ENCODE peak calls at places on chromosomes 7 and 10, in four cellular contexts. One of them, this sample, is unnamed.

GRCh38 chr10:120824864-120825263 is 26.3 kb upstream of the WDR11 start:
- DNase-seq in endothelial cell of umbilical vein: peak; percentile 15
- DNase-seq in tibial artery: no peak
- DNase-seq in gastrocnemius medialis: no peak
- DNase-seq in this sample: no peak

GRCh38 chr10:128268015-128268722 is 141.9 kb upstream of the MKI67 start:
- DNase-seq in endothelial cell of umbilical vein: peak; percentile 25
- DNase-seq in tibial artery: no peak
- DNase-seq in gastrocnemius medialis: no peak
- DNase-seq in this sample: peak; percentile 57

GRCh38 chr7:4136036-4136435 is 546.1 kb upstream of the FOXK1 start:
- DNase-seq in endothelial cell of umbilical vein: no peak
- DNase-seq in tibial artery: peak; percentile 40
- DNase-seq in gastrocnemius medialis: no peak
- DNase-seq in this sample: no peak

GRCh38 chr10:121927361-121927840 is 430 bp downstream of the ATE1 start:
- DNase-seq in endothelial cell of umbilical vein: no peak
- DNase-seq in tibial artery: peak; percentile 73
- DNase-seq in gastrocnemius medialis: peak; percentile 29
- DNase-seq in this sample: peak; percentile 77

GRCh38 chr10:75643944-75644820 is 212.8 kb downstream of the LRMDA start:
- DNase-seq in endothelial cell of umbilical vein: no peak
- DNase-seq in tibial artery: no peak
- DNase-seq in gastrocnemius medialis: no peak
- DNase-seq in this sample: no peak

GRCh38 chr10:62582804-62583208 is 208.6 kb downstream of the ZNF365 start:
- DNase-seq in endothelial cell of umbilical vein: no peak
- DNase-seq in tibial artery: peak; percentile 89
- DNase-seq in gastrocnemius medialis: peak; percentile 38
- DNase-seq in this sample: peak; percentile 86

GRCh38 chr7:27453702-27454405 is 208.8 kb downstream of the HIBADH start:
- DNase-seq in endothelial cell of umbilical vein: peak; percentile 61
- DNase-seq in tibial artery: no peak
- DNase-seq in gastrocnemius medialis: no peak
- DNase-seq in this sample: no peak

GRCh38 chr10:13820591-13821377 is 234.0 kb downstream of the PRPF18 start:
- DNase-seq in endothelial cell of umbilical vein: no peak
- DNase-seq in tibial artery: no peak
- DNase-seq in gastrocnemius medialis: no peak
- DNase-seq in this sample: no peak

GRCh38 chr10:113563306-113564088 is 10.6 kb downstream of the HABP2 start:
- DNase-seq in endothelial cell of umbilical vein: peak; percentile 68
- DNase-seq in tibial artery: peak; percentile 82
- DNase-seq in gastrocnemius medialis: peak; percentile 51
- DNase-seq in this sample: peak; percentile 89

GRCh38 chr10:63713191-63714144 is 192.3 kb downstream of the REEP3 start:
- DNase-seq in endothelial cell of umbilical vein: peak; percentile 88
- DNase-seq in tibial artery: no peak
- DNase-seq in gastrocnemius medialis: peak; percentile 48
- DNase-seq in this sample: peak; percentile 84

GRCh38 chr10:108791794-108792474 is 1131.4 kb downstream of the XPNPEP1 start:
- DNase-seq in endothelial cell of umbilical vein: no peak
- DNase-seq in tibial artery: no peak
- DNase-seq in gastrocnemius medialis: no peak
- DNase-seq in this sample: no peak

GRCh38 chr7:102890292-102890970 is 22.4 kb upstream of the LRRC17 start:
- DNase-seq in endothelial cell of umbilical vein: peak; percentile 81
- DNase-seq in tibial artery: no peak
- DNase-seq in gastrocnemius medialis: no peak
- DNase-seq in this sample: no peak

GRCh38 chr10:70920519-70920918 is 32.2 kb upstream of the PCBD1 start:
- DNase-seq in endothelial cell of umbilical vein: no peak
- DNase-seq in tibial artery: no peak
- DNase-seq in gastrocnemius medialis: no peak
- DNase-seq in this sample: peak; percentile 28

GRCh38 chr7:143255564-143255963 is 7.7 kb upstream of the GSTK1 start:
- DNase-seq in endothelial cell of umbilical vein: no peak
- DNase-seq in tibial artery: no peak
- DNase-seq in gastrocnemius medialis: no peak
- DNase-seq in this sample: no peak

GRCh38 chr10:91043173-91043910 is 122.5 kb upstream of the ANKRD1 start:
- DNase-seq in endothelial cell of umbilical vein: peak; percentile 56
- DNase-seq in tibial artery: no peak
- DNase-seq in gastrocnemius medialis: no peak
- DNase-seq in this sample: no peak

GRCh38 chr10:34907743-34908425 is 92.8 kb upstream of the PARD3 start:
- DNase-seq in endothelial cell of umbilical vein: no peak
- DNase-seq in tibial artery: no peak
- DNase-seq in gastrocnemius medialis: no peak
- DNase-seq in this sample: no peak

GRCh38 chr10:112851582-112851981 is 98.5 kb upstream of the TCF7L2 start:
- DNase-seq in endothelial cell of umbilical vein: no peak
- DNase-seq in tibial artery: no peak
- DNase-seq in gastrocnemius medialis: no peak
- DNase-seq in this sample: no peak

GRCh38 chr10:28296023-28296422 is 6.8 kb downstream of the MPP7 start:
- DNase-seq in endothelial cell of umbilical vein: no peak
- DNase-seq in tibial artery: no peak
- DNase-seq in gastrocnemius medialis: no peak
- DNase-seq in this sample: no peak

GRCh38 chr10:28479366-28479765 is 53.6 kb upstream of the WAC start:
- DNase-seq in endothelial cell of umbilical vein: no peak
- DNase-seq in tibial artery: no peak
- DNase-seq in gastrocnemius medialis: no peak
- DNase-seq in this sample: no peak

GRCh38 chr7:139914861-139915300 is 85.8 kb downstream of the TBXAS1 start:
- DNase-seq in endothelial cell of umbilical vein: peak; percentile 33
- DNase-seq in tibial artery: no peak
- DNase-seq in gastrocnemius medialis: no peak
- DNase-seq in this sample: no peak

GRCh38 chr10:132648871-132649528 is 111.4 kb downstream of the INPP5A start:
- DNase-seq in endothelial cell of umbilical vein: no peak
- DNase-seq in tibial artery: no peak
- DNase-seq in gastrocnemius medialis: no peak
- DNase-seq in this sample: no peak

GRCh38 chr7:90955641-90956207 is 308.5 kb upstream of the FZD1 start:
- DNase-seq in endothelial cell of umbilical vein: no peak
- DNase-seq in tibial artery: no peak
- DNase-seq in gastrocnemius medialis: no peak
- DNase-seq in this sample: no peak

GRCh38 chr7:135204271-135204872 is 7.0 kb downstream of the WDR91 start:
- DNase-seq in endothelial cell of umbilical vein: peak; percentile 22
- DNase-seq in tibial artery: no peak
- DNase-seq in gastrocnemius medialis: no peak
- DNase-seq in this sample: no peak

GRCh38 chr10:18683427-18683826 is 24.2 kb downstream of the ARL5B start:
- DNase-seq in endothelial cell of umbilical vein: no peak
- DNase-seq in tibial artery: no peak
- DNase-seq in gastrocnemius medialis: no peak
- DNase-seq in this sample: no peak

GRCh38 chr7:80699030-80699638 is 60.7 kb downstream of the CD36 start:
- DNase-seq in endothelial cell of umbilical vein: peak; percentile 61
- DNase-seq in tibial artery: no peak
- DNase-seq in gastrocnemius medialis: no peak
- DNase-seq in this sample: no peak

GRCh38 chr7:36971515-36972139 is 247.3 kb upstream of the AOAH start:
- DNase-seq in endothelial cell of umbilical vein: no peak
- DNase-seq in tibial artery: no peak
- DNase-seq in gastrocnemius medialis: no peak
- DNase-seq in this sample: no peak

GRCh38 chr7:18402488-18403183 is 92.9 kb upstream of the HDAC9 start:
- DNase-seq in endothelial cell of umbilical vein: no peak
- DNase-seq in tibial artery: no peak
- DNase-seq in gastrocnemius medialis: no peak
- DNase-seq in this sample: no peak

GRCh38 chr7:69871213-69871885 is 273.1 kb downstream of the AUTS2 start:
- DNase-seq in endothelial cell of umbilical vein: no peak
- DNase-seq in tibial artery: no peak
- DNase-seq in gastrocnemius medialis: no peak
- DNase-seq in this sample: no peak

GRCh38 chr7:18386590-18386989 is 109.0 kb upstream of the HDAC9 start:
- DNase-seq in endothelial cell of umbilical vein: no peak
- DNase-seq in tibial artery: no peak
- DNase-seq in gastrocnemius medialis: no peak
- DNase-seq in this sample: no peak

GRCh38 chr10:45375101-45375500 is 1.1 kb downstream of the ALOX5 start:
- DNase-seq in endothelial cell of umbilical vein: no peak
- DNase-seq in tibial artery: no peak
- DNase-seq in gastrocnemius medialis: no peak
- DNase-seq in this sample: no peak

GRCh38 chr10:45375716-45376231 is 1.8 kb downstream of the ALOX5 start:
- DNase-seq in endothelial cell of umbilical vein: no peak
- DNase-seq in tibial artery: no peak
- DNase-seq in gastrocnemius medialis: no peak
- DNase-seq in this sample: no peak

GRCh38 chr10:45377858-45378257 is 3.8 kb downstream of the ALOX5 start:
- DNase-seq in endothelial cell of umbilical vein: no peak
- DNase-seq in tibial artery: no peak
- DNase-seq in gastrocnemius medialis: no peak
- DNase-seq in this sample: no peak

GRCh38 chr10:45377321-45377720 is 3.3 kb downstream of the ALOX5 start:
- DNase-seq in endothelial cell of umbilical vein: no peak
- DNase-seq in tibial artery: no peak
- DNase-seq in gastrocnemius medialis: no peak
- DNase-seq in this sample: no peak

DNA sequence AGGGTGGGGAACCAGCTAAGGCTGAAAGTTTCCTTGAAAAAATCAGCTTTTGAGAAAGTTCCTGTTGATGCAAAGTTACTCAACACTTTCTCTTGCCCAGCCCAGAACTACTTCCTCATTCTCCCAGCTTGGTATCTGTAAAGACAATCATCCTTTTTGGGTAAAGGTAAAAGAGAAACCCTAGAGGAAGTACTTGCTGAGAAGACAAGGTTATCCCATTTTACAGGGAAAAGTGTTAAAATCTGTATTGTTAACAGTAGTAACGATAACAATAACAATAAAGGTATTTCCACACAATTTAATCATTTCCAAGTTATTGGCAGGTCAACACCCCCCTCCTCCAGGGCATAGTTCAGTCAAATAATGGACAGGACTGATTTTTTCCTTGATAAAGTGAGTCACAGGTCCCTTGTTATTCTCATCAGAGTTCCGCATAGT is 2.4 kb downstream of the ALOX5 start:
- DNase-seq in endothelial cell of umbilical vein: no peak
- DNase-seq in tibial artery: no peak
- DNase-seq in gastrocnemius medialis: no peak
- DNase-seq in this sample: no peak
- H3K27ac ChIP-seq in endothelial cell of umbilical vein: no peak overlapping the region
- H3K27ac ChIP-seq in tibial artery: no peak overlapping the region
- H3K27ac ChIP-seq in gastrocnemius medialis: no peak overlapping the region
- H3K27ac ChIP-seq in this sample: no peak overlapping the region

DNA sequence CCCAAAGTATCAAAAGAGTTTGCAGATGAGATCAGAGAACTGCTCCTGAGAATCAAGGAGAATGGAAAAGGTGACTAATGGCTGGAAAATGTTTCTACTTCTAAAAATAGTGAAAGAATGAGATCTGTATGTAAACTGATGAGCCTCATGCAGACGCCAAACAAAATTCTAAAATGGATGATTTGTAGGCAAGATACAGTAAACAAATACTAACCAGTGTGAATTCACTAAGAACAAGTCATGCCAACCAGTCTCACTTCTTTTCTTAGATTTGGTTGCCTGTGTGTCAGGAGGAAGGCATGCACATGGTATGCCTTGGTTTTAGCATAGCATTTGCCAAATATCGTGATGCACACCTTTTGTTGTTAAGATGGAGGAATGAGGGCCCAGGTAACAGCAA is 94.9 kb upstream of the PIK3CG start:
- DNase-seq in endothelial cell of umbilical vein: peak; percentile 77
- DNase-seq in tibial artery: no peak
- DNase-seq in gastrocnemius medialis: no peak
- DNase-seq in this sample: no peak
- H3K4me1 ChIP-seq in endothelial cell of umbilical vein: peaks cover 38% of the 10 kb centered on the region
- H3K4me1 ChIP-seq in tibial artery: no peaks in the 10 kb centered on the region
- H3K4me1 ChIP-seq in gastrocnemius medialis: no peaks in the 10 kb centered on the region
- H3K4me1 ChIP-seq in this sample: no peaks in the 10 kb centered on the region

GRCh38 chr7:107538001-107538400 is 25.7 kb downstream of the COG5 start:
- DNase-seq in endothelial cell of umbilical vein: no peak
- DNase-seq in tibial artery: no peak
- DNase-seq in gastrocnemius medialis: no peak
- DNase-seq in this sample: no peak

GRCh38 chr7:107528461-107528860 is 35.3 kb downstream of the COG5 start:
- DNase-seq in endothelial cell of umbilical vein: peak; percentile 32
- DNase-seq in tibial artery: no peak
- DNase-seq in gastrocnemius medialis: no peak
- DNase-seq in this sample: no peak

GRCh38 chr7:107530749-107531148 is 33.0 kb downstream of the COG5 start:
- DNase-seq in endothelial cell of umbilical vein: no peak
- DNase-seq in tibial artery: no peak
- DNase-seq in gastrocnemius medialis: no peak
- DNase-seq in this sample: no peak

GRCh38 chr7:107539824-107540223 is 23.9 kb downstream of the COG5 start:
- DNase-seq in endothelial cell of umbilical vein: peak; percentile 24
- DNase-seq in tibial artery: no peak
- DNase-seq in gastrocnemius medialis: no peak
- DNase-seq in this sample: no peak

GRCh38 chr7:107534139-107534538 is 29.6 kb downstream of the COG5 start:
- DNase-seq in endothelial cell of umbilical vein: no peak
- DNase-seq in tibial artery: no peak
- DNase-seq in gastrocnemius medialis: no peak
- DNase-seq in this sample: no peak
- TF ChIP-seq CTCF in endothelial cell of umbilical vein: no peak
- TF ChIP-seq CTCF in tibial artery: no peak
- TF ChIP-seq CTCF in gastrocnemius medialis: no peak
- TF ChIP-seq CTCF in this sample: no peak

GRCh38 chr7:166370-167060 is 25.9 kb upstream of the FAM20C start:
- DNase-seq in endothelial cell of umbilical vein: no peak
- DNase-seq in tibial artery: no peak
- DNase-seq in gastrocnemius medialis: no peak
- DNase-seq in this sample: peak; percentile 44
- H3K27ac ChIP-seq in endothelial cell of umbilical vein: no peak overlapping the region
- H3K27ac ChIP-seq in tibial artery: no peak overlapping the region
- H3K27ac ChIP-seq in gastrocnemius medialis: no peak overlapping the region
- H3K27ac ChIP-seq in this sample: no peak overlapping the region

This sample was measured in psoas muscle.